ENCODE peak calls at places on chromosomes 6 and 20, in seven cellular contexts. Y, W, T, D, H, K and L are unnamed samples. For H3K9me2, the result is how much of the 10 kb centered on the place peaks cover.

GRCh38 chr6:87660226-87660886 is 41.7 kb downstream of the AKIRIN2 start:
- DNase-seq in T (no peak), H (no peak), K (no peak), Y (no peak), D (peak), W (peak), L (no peak)

GRCh38 chr6:148530394-148530923 is 187.8 kb downstream of the SASH1 start:
- DNase-seq in W (peak), T (peak), Y (no peak), H (no peak), D (peak), K (peak), L (peak)

GRCh38 chr20:50356522-50356880 is 153.7 kb upstream of the PTPN1 start:
- DNase-seq in Y (no peak), T (no peak), W (no peak), K (no peak), H (no peak), D (no peak), L (no peak)

GRCh38 chr20:57476641-57477461 is 48.1 kb downstream of the CTCFL start:
- DNase-seq in T (no peak), H (no peak), W (no peak), Y (no peak), K (no peak), D (no peak), L (no peak)

GRCh38 chr6:143821359-143821758 is 21.8 kb upstream of the LTV1 start:
- DNase-seq in K (no peak), D (no peak), Y (no peak), W (no peak), T (no peak), H (no peak), L (no peak)

GRCh38 chr6:43931201-43931600 is 161.2 kb downstream of the VEGFA start:
- DNase-seq in D (no peak), H (no peak), K (no peak), W (no peak), T (no peak), Y (no peak), L (no peak)

GRCh38 chr6:168518867-168519266 is 77.9 kb downstream of the SMOC2 start:
- DNase-seq in H (no peak), T (no peak), D (no peak), Y (no peak), W (no peak), K (no peak), L (no peak)

GRCh38 chr20:37318046-37318445 is 27.9 kb upstream of the SRC start:
- DNase-seq in T (no peak), Y (no peak), H (no peak), D (no peak), W (no peak), K (no peak), L (no peak)

GRCh38 chr20:8229090-8229489 is 97.0 kb downstream of the PLCB1 start:
- DNase-seq in D (no peak), H (no peak), W (no peak), K (no peak), T (no peak), Y (no peak), L (no peak)

GRCh38 chr6:85594197-85594930 is 706 bp upstream of the SNX14 start:
- DNase-seq in Y (no peak), T (peak), H (no peak), D (peak), W (no peak), K (peak), L (peak)

GRCh38 chr6:168999392-168999791 is 254.3 kb downstream of the THBS2 start:
- DNase-seq in K (no peak), Y (no peak), D (peak), W (peak), T (no peak), H (no peak), L (no peak)

GRCh38 chr6:157982580-157983438 is 1.1 kb downstream of the SYNJ2 start:
- DNase-seq in K (peak), Y (no peak), T (peak), W (peak), D (peak), H (no peak), L (no peak)

DNA sequence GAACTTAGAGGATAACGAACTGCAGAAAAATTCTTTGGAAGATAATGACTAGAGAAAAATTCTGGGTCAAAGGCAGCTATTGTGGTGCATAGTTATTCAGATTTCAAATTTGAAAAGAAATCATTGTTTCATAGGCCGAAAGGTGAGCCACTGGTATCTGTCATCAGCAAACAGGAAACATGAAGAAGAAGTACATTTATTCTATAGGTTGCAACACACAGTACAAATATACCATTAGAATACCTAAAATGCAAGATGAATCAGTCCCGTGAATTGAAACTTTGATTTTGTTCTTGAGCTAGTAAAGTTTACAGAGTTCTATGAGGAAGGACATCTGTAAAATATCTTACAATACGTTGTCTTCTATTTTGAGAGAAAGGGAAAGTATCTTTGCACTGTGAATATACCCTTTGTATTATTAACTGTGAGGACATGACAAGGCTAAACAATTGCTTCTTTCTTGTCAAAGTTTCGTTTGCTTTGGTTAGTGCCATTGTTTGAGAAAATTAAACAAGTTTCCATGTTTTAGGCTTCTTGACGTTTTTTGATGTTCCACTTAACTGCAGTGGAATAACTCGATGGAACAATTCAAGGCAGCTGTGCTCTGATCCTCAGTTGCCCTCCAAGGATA is 84.7 kb downstream of the HDGFL1 start:
- DNase-seq in K (no peak), D (no peak), W (peak), T (no peak), H (no peak), Y (no peak), L (no peak)
- H3K9me2 ChIP-seq in K (under half), D (under half), W (under half), T (under half), H (under half), Y (under half), L (under half)

GRCh38 chr20:44966030-44966961 is at the start of gene STK4:
- DNase-seq in D (peak), W (peak), Y (peak), K (peak), T (peak), H (peak), L (peak)

GRCh38 chr20:44970243-44970757 is 4.0 kb downstream of the STK4 start:
- DNase-seq in D (no peak), K (no peak), H (no peak), Y (no peak), T (peak), W (no peak), L (no peak)

GRCh38 chr20:44969320-44969879 is 3.1 kb downstream of the STK4 start:
- DNase-seq in D (no peak), T (peak), K (no peak), W (no peak), H (no peak), Y (peak), L (no peak)

GRCh38 chr20:44965651-44966029 is 672 bp upstream of the STK4 start:
- DNase-seq in K (no peak), W (no peak), T (no peak), H (no peak), D (no peak), Y (no peak), L (no peak)

GRCh38 chr20:44967207-44967807 is 995 bp downstream of the STK4 start:
- DNase-seq in T (peak), D (peak), W (peak), Y (no peak), H (no peak), K (no peak), L (peak)
- TF ChIP-seq EZH2phosphoT487 in T (no peak), D (no peak), W (no peak), Y (no peak), H (no peak), K (no peak), L (no peak)

GRCh38 chr20:32493356-32493755 is 91.8 kb downstream of the NOL4L start:
- DNase-seq in W (no peak), Y (no peak), H (no peak), K (no peak), D (no peak), T (no peak), L (no peak)
- H3K9me2 ChIP-seq in W (under half), Y (under half), H (under half), K (under half), D (under half), T (under half), L (under half)

GRCh38 chr6:34484899-34485298 is 19.0 kb downstream of the PACSIN1 start:
- DNase-seq in K (no peak), H (peak), W (peak), D (no peak), T (peak), Y (no peak), L (peak)
- TF ChIP-seq EZH2phosphoT487 in K (no peak), H (no peak), W (no peak), D (no peak), T (no peak), Y (no peak), L (no peak)

GRCh38 chr6:21985904-21986303 is 310.9 kb downstream of the PRL start:
- DNase-seq in T (no peak), Y (no peak), K (no peak), D (no peak), W (no peak), H (no peak), L (no peak)
- H3K9me2 ChIP-seq in T (under half), Y (under half), K (under half), D (under half), W (under half), H (under half), L (under half)

GRCh38 chr6:31354248-31354647 is 2.7 kb downstream of the HLA-B start:
- DNase-seq in D (no peak), Y (no peak), T (no peak), H (no peak), W (no peak), K (no peak), L (no peak)
- TF ChIP-seq EZH2phosphoT487 in D (no peak), Y (no peak), T (no peak), H (no peak), W (no peak), K (no peak), L (no peak)

DNA sequence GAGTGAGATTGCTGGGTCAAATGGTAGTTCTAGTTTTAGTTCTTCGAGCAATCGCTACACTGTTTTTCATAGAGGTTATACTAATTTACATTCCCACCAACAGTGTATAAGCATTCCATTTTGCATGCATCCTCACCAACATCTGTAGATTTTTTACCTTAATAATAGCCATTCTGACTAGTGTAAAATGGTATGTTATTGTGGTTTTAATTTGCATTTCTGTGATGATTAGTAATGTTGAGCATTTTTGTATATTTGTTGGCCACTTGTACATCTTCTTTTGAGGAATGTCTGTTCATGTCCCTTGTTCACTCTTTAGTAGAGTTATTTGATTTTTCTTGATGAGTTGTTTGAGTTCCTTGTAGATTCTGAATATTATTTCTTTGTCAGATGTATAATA is 236.2 kb downstream of the GRM1 start:
- DNase-seq in T (no peak), D (peak), W (no peak), Y (no peak), K (no peak), H (no peak), L (no peak)
- H3K9me2 ChIP-seq in T (under half), D (under half), W (under half), Y (under half), K (under half), H (under half), L (under half)

GRCh38 chr6:3297909-3298308 is 39.2 kb downstream of the PSMG4 start:
- DNase-seq in Y (no peak), T (no peak), W (no peak), D (no peak), K (no peak), H (no peak), L (no peak)

GRCh38 chr6:3296113-3296512 is 37.4 kb downstream of the PSMG4 start:
- DNase-seq in D (no peak), Y (no peak), H (no peak), K (no peak), W (no peak), T (no peak), L (no peak)

GRCh38 chr6:3294921-3295871 is 36.4 kb downstream of the PSMG4 start:
- DNase-seq in H (no peak), D (no peak), W (peak), K (peak), Y (peak), T (no peak), L (peak)

GRCh38 chr6:3294396-3294795 is 35.6 kb downstream of the PSMG4 start:
- DNase-seq in Y (no peak), T (no peak), K (no peak), D (no peak), H (no peak), W (no peak), L (no peak)

GRCh38 chr6:3296537-3297453 is 38.0 kb downstream of the PSMG4 start:
- DNase-seq in W (peak), K (no peak), T (no peak), Y (no peak), D (no peak), H (no peak), L (no peak)
- TF ChIP-seq EZH2phosphoT487 in W (no peak), K (no peak), T (no peak), Y (no peak), D (no peak), H (no peak), L (no peak)

GRCh38 chr6:84569882-84570281 is 194.5 kb downstream of the TBX18 start:
- DNase-seq in W (no peak), H (no peak), D (no peak), K (no peak), T (no peak), Y (no peak), L (no peak)
- H3K9me2 ChIP-seq in W (under half), H (under half), D (under half), K (under half), T (under half), Y (under half), L (under half)